ENCODE peak calls at places on chromosomes 13 and 19, in six cellular contexts. J is MM.1S; H is IMR-90; R is heart left ventricle; O is transverse colon; B is CD8-positive, alpha-beta memory T cell. Y is an unnamed sample.

GRCh38 chr19:4861147-4861546 is 6.3 kb downstream of the PLIN3 start:
- DNase-seq in J (no peak), H (no peak), R (no peak), O (peak), B (no peak), Y (no peak)

GRCh38 chr13:47184311-47184710 is 287.5 kb upstream of the HTR2A start:
- DNase-seq in J (no peak), H (peak), R (no peak), O (no peak), B (no peak), Y (no peak)

GRCh38 chr13:31775686-31776085 is 36.4 kb downstream of the RXFP2 start:
- DNase-seq in J (no peak), H (no peak), R (peak), O (no peak), B (no peak), Y (no peak)

GRCh38 chr13:77429320-77430142 is 102.6 kb upstream of the MYCBP2 start:
- DNase-seq in J (peak), H (no peak), R (no peak), O (no peak), B (no peak), Y (no peak)

GRCh38 chr19:27774827-27775226 is 1438.1 kb downstream of the UQCRFS1 start:
- DNase-seq in J (peak), H (no peak), R (no peak), O (no peak), B (no peak), Y (no peak)

GRCh38 chr13:51122868-51123267 is 11.8 kb upstream of the C13orf42 start:
- DNase-seq in J (no peak), H (no peak), R (no peak), O (no peak), B (no peak), Y (no peak)

GRCh38 chr13:39415403-39415802 is 187.6 kb downstream of the LHFPL6 start:
- DNase-seq in J (no peak), H (peak), R (peak), O (no peak), B (no peak), Y (no peak)

GRCh38 chr19:10333758-10334339 is 520 bp upstream of the RAVER1 start:
- DNase-seq in J (no peak), H (no peak), R (no peak), O (no peak), B (no peak), Y (no peak)

GRCh38 chr13:45696610-45697226 is 5.4 kb upstream of the CBY2 start:
- DNase-seq in J (no peak), H (no peak), R (no peak), O (no peak), B (no peak), Y (no peak)

GRCh38 chr19:3057275-3057714 is 5.0 kb downstream of the TLE5 start:
- DNase-seq in J (no peak), H (no peak), R (peak), O (peak), B (no peak), Y (no peak)

GRCh38 chr19:44990966-44991365 is 10.3 kb upstream of the RELB start:
- DNase-seq in J (no peak), H (no peak), R (no peak), O (no peak), B (no peak), Y (peak)

GRCh38 chr19:45008554-45008953 is 7.3 kb downstream of the RELB start:
- DNase-seq in J (no peak), H (no peak), R (no peak), O (peak), B (no peak), Y (no peak)

GRCh38 chr19:4581381-4582111 is 22.1 kb upstream of the SEMA6B start:
- DNase-seq in J (no peak), H (no peak), R (no peak), O (no peak), B (no peak), Y (no peak)

GRCh38 chr13:112073245-112074138 is 6.5 kb downstream of the SOX1 start:
- DNase-seq in J (no peak), H (no peak), R (no peak), O (no peak), B (no peak), Y (no peak)

GRCh38 chr13:54750521-54750920 is 1721.9 kb downstream of the OLFM4 start:
- DNase-seq in J (no peak), H (no peak), R (no peak), O (no peak), B (no peak), Y (no peak)

GRCh38 chr19:1276620-1277007 is 1.3 kb downstream of the FAM174C start:
- DNase-seq in J (peak), H (no peak), R (no peak), O (peak), B (no peak), Y (no peak)

GRCh38 chr19:46202872-46203860 is 26.4 kb upstream of the IGFL1 start:
- DNase-seq in J (no peak), H (no peak), R (no peak), O (no peak), B (no peak), Y (no peak)

GRCh38 chr13:30796833-30797601 is 61.7 kb downstream of the ALOX5AP start:
- DNase-seq in J (no peak), H (peak), R (no peak), O (no peak), B (no peak), Y (no peak)

GRCh38 chr19:21848706-21849105 is 12.7 kb upstream of the ZNF43 start:
- DNase-seq in J (no peak), H (peak), R (no peak), O (no peak), B (no peak), Y (no peak)

GRCh38 chr13:99311137-99311536 is 3.9 kb upstream of the GPR183 start:
- DNase-seq in J (no peak), H (peak), R (no peak), O (no peak), B (no peak), Y (no peak)

GRCh38 chr13:98890186-98890585 is 87.7 kb downstream of the DOCK9 start:
- DNase-seq in J (no peak), H (peak), R (peak), O (no peak), B (no peak), Y (no peak)

GRCh38 chr13:27176772-27177171 is 5.2 kb upstream of the USP12 start:
- DNase-seq in J (no peak), H (no peak), R (no peak), O (no peak), B (no peak), Y (no peak)

GRCh38 chr13:91311491-91311890 is 36.0 kb upstream of the MIR17HG start:
- DNase-seq in J (no peak), H (no peak), R (no peak), O (no peak), B (no peak), Y (no peak)

GRCh38 chr19:42421101-42421500 is 6.1 kb downstream of the LIPE start:
- DNase-seq in J (no peak), H (no peak), R (no peak), O (no peak), B (peak), Y (no peak)

GRCh38 chr13:73870970-73871935 is 263.0 kb downstream of the KLF12 start:
- DNase-seq in J (no peak), H (peak), R (peak), O (no peak), B (no peak), Y (no peak)

GRCh38 chr19:17211547-17212446 is 3.4 kb upstream of the USE1 start:
- DNase-seq in J (no peak), H (no peak), R (no peak), O (no peak), B (no peak), Y (no peak)
- H3K27ac ChIP-seq in J (no peak), H (no peak), R (no peak), O (no peak), B (no peak), Y (no peak)

GRCh38 chr19:49448432-49448786 is 3.2 kb downstream of the PIH1D1 start:
- DNase-seq in J (no peak), H (no peak), R (no peak), O (no peak), B (no peak), Y (no peak)

GRCh38 chr19:49453757-49454248 is 778 bp downstream of the ALDH16A1 start:
- DNase-seq in J (peak), H (no peak), R (no peak), O (no peak), B (no peak), Y (no peak)

GRCh38 chr19:49453013-49453756 is at the start of gene ALDH16A1:
- DNase-seq in J (peak), H (peak), R (peak), O (peak), B (peak), Y (peak)

GRCh38 chr19:49450405-49450804 is 1.2 kb downstream of the PIH1D1 start:
- DNase-seq in J (no peak), H (no peak), R (no peak), O (no peak), B (no peak), Y (no peak)

DNA sequence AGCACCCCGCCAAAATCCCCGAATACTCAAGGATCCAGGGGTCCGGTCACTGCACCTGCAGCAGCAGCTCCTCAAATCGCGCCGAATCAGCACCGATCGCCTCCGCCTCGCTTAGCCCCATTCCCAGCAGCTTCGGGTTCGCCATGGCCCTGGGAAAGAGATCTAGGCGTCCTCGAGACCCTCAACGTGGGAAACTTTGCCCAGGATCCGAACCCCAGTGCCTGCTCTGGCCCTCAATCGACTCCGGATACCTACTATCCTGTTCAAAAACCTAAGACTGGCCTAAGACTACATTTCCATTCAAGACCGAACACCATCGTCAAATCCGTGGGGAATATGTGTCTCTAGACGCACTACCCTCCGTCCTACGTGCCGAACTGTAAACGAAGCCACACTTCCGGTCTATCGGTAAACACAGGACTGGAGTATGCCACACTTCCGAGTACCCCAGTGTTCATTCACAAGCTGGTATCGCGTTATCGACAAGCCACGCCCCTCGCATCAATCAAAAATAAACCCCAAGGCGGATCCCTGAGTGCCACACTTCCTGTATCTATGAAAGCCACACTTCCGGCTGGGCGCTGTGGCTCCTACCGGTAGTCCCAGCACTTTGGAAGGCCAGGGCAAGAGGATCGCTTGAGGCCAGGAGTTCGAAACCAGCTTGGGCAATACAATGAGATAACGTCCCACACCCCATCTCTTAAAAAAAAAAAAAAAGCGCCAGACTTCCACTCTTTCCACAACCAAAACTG is at the start of gene PIH1D1:
- DNase-seq in J (peak), H (peak), R (peak), O (peak), B (peak), Y (peak)
- H3K4me3 ChIP-seq in J (peak), H (peak), R (peak), O (peak), B (peak), Y (peak)

GRCh38 chr19:18793144-18794028 is 2.3 kb upstream of the COMP start:
- DNase-seq in J (no peak), H (no peak), R (no peak), O (no peak), B (no peak), Y (no peak)

GRCh38 chr19:18792661-18793060 is 1.6 kb upstream of the COMP start:
- DNase-seq in J (no peak), H (no peak), R (no peak), O (no peak), B (no peak), Y (no peak)

GRCh38 chr19:18795540-18795939 is 4.4 kb upstream of the COMP start:
- DNase-seq in J (no peak), H (no peak), R (no peak), O (no peak), B (no peak), Y (no peak)

GRCh38 chr19:18794692-18795091 is 3.6 kb upstream of the COMP start:
- DNase-seq in J (no peak), H (no peak), R (no peak), O (no peak), B (no peak), Y (no peak)

GRCh38 chr19:18794029-18794313 is 2.9 kb upstream of the COMP start:
- DNase-seq in J (no peak), H (no peak), R (no peak), O (no peak), B (no peak), Y (no peak)
- H3K27ac ChIP-seq in J (no peak), H (no peak), R (no peak), O (no peak), B (no peak), Y (no peak)

DNA sequence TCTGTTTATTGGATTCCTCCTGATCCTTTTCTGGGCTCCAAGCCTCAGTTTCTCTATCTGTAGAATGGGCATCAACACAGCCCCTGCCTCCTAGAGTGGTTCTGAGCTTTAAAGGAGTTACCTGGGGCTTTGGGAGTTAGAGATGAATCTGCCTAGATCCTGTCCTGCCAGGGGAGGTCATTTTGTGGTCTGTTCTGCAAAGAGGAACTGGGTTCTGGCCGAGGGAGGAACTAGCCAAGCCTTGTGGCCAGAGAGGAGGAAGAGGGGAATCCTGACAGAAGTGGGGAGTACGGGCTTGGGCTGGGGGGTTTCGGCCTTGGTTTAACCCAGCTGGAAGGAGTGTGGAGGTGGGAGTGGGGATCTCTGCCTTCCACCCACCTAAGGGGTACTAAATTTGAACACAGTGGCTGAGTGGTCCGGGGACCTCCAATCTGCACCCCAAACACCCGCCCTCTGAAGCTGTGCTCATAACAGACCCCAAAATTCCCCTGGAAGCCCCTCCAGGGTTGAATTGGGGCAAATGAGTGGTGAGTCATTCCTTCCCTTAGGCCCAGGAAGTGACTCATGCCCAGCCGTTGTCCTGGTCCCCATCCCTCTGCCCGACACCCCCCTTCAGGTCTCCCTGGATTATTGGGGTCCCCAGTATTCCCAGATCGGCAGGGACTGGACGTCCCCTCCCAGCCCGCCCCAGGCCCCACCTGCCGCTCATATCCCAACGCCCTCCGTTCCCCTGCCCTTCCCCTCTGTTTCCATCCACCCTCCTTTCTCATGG is 2.8 kb downstream of the ADGRE5 start:
- DNase-seq in J (no peak), H (peak), R (peak), O (peak), B (peak), Y (peak)
- H3K4me3 ChIP-seq in J (no peak), H (no peak), R (no peak), O (peak), B (peak), Y (peak)

DNA sequence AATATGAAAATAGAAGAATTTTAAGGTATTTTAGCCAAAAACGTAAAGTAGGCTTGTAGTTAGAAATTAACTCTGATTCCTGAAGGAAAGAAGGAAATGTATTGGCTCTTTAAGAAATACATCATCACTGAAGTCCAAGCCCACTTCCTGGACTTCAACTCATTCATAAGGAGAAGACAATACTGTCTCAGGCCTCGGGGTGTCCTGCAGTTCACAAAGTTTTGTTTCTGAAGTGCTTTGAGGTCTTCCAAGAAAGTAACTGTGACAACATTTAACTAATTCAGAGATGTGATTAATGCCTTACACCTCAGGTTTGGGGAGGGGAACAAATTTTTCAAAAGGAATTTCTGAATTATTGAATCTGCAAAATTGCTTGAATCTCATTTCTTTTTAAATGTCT is 65.8 kb upstream of the STARD13 start:
- DNase-seq in J (no peak), H (peak), R (no peak), O (peak), B (no peak), Y (no peak)
- H3K27ac ChIP-seq in J (no peak), H (no peak), R (peak), O (peak), B (no peak), Y (no peak)